ENCODE peak calls at places on chromosome 18, in eight cellular contexts. Y, Z, L, H, E, Q, A and P are unnamed samples.

GRCh38 chr18:33820517-33821368 is 242.7 kb downstream of the ASXL3 start:
- DNase-seq in Q (no peak), Y (no peak), A (no peak), E (no peak), L (peak; percentile 46), H (no peak), Z (no peak), P (no peak)

GRCh38 chr18:56402872-56403516 is 235.4 kb downstream of the TXNL1 start:
- DNase-seq in E (no peak), Q (peak; percentile 91), H (no peak), L (no peak), Z (peak; percentile 64), A (no peak), Y (no peak), P (peak; percentile 69)

GRCh38 chr18:24514439-24514838 is 54.0 kb downstream of the HRH4 start:
- DNase-seq in A (peak; percentile 54), L (peak; percentile 88), Z (no peak), Y (no peak), E (peak; percentile 84), Q (peak; percentile 60), H (no peak), P (peak; percentile 86)

GRCh38 chr18:48927286-48928080 is 23.3 kb downstream of the SMAD7 start:
- DNase-seq in E (no peak), Q (peak; percentile 20), Y (no peak), A (no peak), L (no peak), H (no peak), Z (no peak), P (no peak)

GRCh38 chr18:21129586-21130216 is 18.1 kb upstream of the ROCK1 start:
- DNase-seq in L (no peak), A (no peak), Y (no peak), H (no peak), Z (no peak), E (no peak), Q (peak; percentile 85), P (no peak)

GRCh38 chr18:57921708-57922107 is 118.6 kb upstream of the ATP8B1 start:
- DNase-seq in Q (peak; percentile 57), Z (no peak), A (no peak), H (no peak), Y (no peak), E (peak; percentile 23), L (no peak), P (peak; percentile 60)

GRCh38 chr18:68489018-68489792 is 225.7 kb downstream of the TMX3 start:
- DNase-seq in Y (no peak), A (no peak), Z (no peak), L (peak; percentile 87), Q (no peak), E (no peak), H (no peak), P (peak; percentile 20)

GRCh38 chr18:79527656-79528055 is 131.9 kb downstream of the NFATC1 start:
- DNase-seq in Z (peak; percentile 12), A (no peak), Y (no peak), E (no peak), H (no peak), L (no peak), Q (no peak), P (no peak)

GRCh38 chr18:43274526-43274925 is 2.8 kb downstream of the SYT4 start:
- DNase-seq in E (no peak), A (no peak), Z (no peak), L (no peak), H (no peak), Q (no peak), Y (no peak), P (no peak)

GRCh38 chr18:33708876-33709275 is 130.9 kb downstream of the ASXL3 start:
- DNase-seq in Z (no peak), H (no peak), Q (no peak), Y (no peak), L (no peak), A (no peak), E (no peak), P (no peak)

GRCh38 chr18:14943486-14943885 is 195.5 kb downstream of the ANKRD30B start:
- DNase-seq in Z (no peak), Y (no peak), L (no peak), E (no peak), Q (no peak), H (no peak), A (no peak), P (no peak)

GRCh38 chr18:3367491-3368091 is 82.4 kb upstream of the TGIF1 start:
- DNase-seq in E (no peak), Y (no peak), A (no peak), Q (peak; percentile 46), L (no peak), Z (no peak), H (no peak), P (peak; percentile 60)

GRCh38 chr18:49028091-49028490 is 77.3 kb upstream of the SMAD7 start:
- DNase-seq in Z (no peak), A (no peak), Q (no peak), Y (no peak), E (no peak), H (no peak), L (no peak), P (no peak)

GRCh38 chr18:59795882-59796281 is 98.7 kb upstream of the CCBE1 start:
- DNase-seq in L (no peak), Z (no peak), Y (no peak), A (no peak), H (no peak), Q (no peak), E (no peak), P (no peak)

GRCh38 chr18:56451188-56451587 is 187.2 kb downstream of the TXNL1 start:
- DNase-seq in Y (no peak), E (no peak), L (no peak), H (no peak), Q (peak; percentile 31), Z (no peak), A (no peak), P (peak; percentile 45)

GRCh38 chr18:57708288-57708687 is 86.7 kb upstream of the NARS1 start:
- DNase-seq in L (no peak), Y (no peak), E (no peak), Q (no peak), Z (no peak), H (no peak), A (no peak), P (no peak)

GRCh38 chr18:74497778-74498177 is 1.6 kb downstream of the CNDP2 start:
- DNase-seq in E (no peak), A (no peak), Q (peak; percentile 9), Y (no peak), L (no peak), Z (no peak), H (no peak), P (no peak)

GRCh38 chr18:74498712-74499629 is 2.8 kb downstream of the CNDP2 start:
- DNase-seq in L (no peak), Y (peak; percentile 71), E (no peak), Q (peak; percentile 42), H (no peak), Z (peak; percentile 81), A (peak; percentile 89), P (no peak)

GRCh38 chr18:74499633-74500032 is 3.5 kb downstream of the CNDP2 start:
- DNase-seq in A (peak; percentile 86), H (no peak), L (no peak), Y (peak; percentile 21), E (no peak), Z (peak; percentile 90), Q (peak; percentile 53), P (peak; percentile 52)

GRCh38 chr18:74497308-74497640 is 1.1 kb downstream of the CNDP2 start:
- DNase-seq in H (no peak), L (no peak), Y (no peak), E (no peak), Z (no peak), A (no peak), Q (peak; percentile 12), P (no peak)

GRCh38 chr18:74501386-74501785 is 5.2 kb downstream of the CNDP2 start:
- DNase-seq in H (no peak), Y (no peak), Q (no peak), A (peak; percentile 57), Z (no peak), L (no peak), E (no peak), P (peak; percentile 96)
- H3K4me1 ChIP-seq in H (peaks cover 9% of the 10 kb centered on the region), Y (peaks cover 37% of the 10 kb centered on the region), Q (peaks cover 24% of the 10 kb centered on the region), A (peaks cover 25% of the 10 kb centered on the region), Z (no peaks in the 10 kb centered on the region), L (peaks cover 12% of the 10 kb centered on the region), E (peaks cover 6% of the 10 kb centered on the region), P (peaks cover 8% of the 10 kb centered on the region)

DNA sequence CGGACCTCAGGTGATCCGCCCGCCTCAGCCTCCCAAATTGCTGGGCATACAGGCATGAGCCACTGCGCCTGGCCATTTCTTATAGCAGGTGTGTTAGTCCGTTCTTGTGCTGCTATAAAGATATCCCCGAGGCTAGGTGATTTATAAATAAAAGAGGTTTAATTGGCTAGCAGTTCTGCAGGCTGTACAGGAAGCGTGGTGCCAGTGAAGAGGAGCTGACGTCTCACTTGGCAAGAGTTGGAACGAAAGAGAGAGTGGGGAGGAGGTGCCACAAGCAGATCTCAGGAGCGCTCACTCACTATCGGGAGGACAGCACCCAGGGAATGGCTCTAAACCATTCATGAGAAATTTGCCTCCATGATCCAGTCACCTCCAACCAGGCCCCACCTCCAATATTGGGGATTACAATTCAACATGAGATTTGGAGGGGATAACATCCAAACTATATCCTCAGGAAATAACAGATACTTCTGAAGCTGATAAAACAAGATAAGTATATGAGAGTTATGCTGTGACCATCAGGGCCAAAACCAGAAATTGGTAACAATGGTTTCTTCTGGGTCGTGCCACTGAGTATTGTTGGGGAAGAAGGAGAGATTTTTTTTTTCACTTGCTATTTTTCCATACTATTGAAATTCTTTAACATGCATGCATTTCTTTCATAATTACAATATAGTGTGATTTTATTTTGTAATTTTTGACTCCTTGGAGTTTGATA is 7.4 kb upstream of the RMC1 start:
- DNase-seq in Z (no peak), H (no peak), A (peak; percentile 49), E (no peak), Q (no peak), Y (no peak), L (no peak), P (no peak)
- H3K4me1 ChIP-seq in Z (no peaks in the 10 kb centered on the region), H (peaks cover 18% of the 10 kb centered on the region), A (peaks cover 11% of the 10 kb centered on the region), E (peaks cover 4% of the 10 kb centered on the region), Q (no peaks in the 10 kb centered on the region), Y (peaks cover 8% of the 10 kb centered on the region), L (no peaks in the 10 kb centered on the region), P (peaks cover 19% of the 10 kb centered on the region)

DNA sequence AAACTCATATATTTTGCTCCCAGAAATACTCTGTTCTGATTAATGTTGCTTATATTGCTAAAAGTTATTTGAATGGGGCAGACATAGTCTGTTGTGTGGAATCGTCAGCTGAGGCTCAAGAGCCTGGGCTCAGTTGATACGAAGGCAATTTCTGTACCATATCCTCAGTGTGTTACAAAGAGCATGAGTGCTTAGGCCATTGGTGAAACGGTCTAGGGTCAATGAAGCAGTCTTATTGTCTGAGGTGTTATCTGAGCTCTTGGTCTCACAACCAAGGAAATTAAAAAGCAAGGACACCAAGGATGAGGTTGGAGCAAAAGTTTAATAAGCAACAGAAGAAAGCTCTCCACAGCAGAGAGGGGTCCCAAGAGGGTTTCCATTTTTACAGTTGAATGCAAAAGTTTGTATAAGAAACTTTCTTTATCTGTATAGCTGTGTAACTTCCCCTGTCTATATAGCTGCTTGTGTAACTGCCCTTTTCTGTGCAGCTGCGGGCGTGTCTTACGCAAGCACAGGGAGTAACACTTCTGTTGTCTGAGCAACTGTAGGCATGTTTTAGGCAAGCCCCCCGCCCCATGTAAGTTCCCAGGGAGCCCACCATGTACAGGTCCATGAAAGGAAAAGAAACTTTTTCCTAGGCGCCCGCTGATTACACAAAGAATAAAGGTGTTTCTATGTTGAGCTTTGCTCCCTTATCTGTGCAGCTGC is 40.6 kb upstream of the DSC1 start:
- DNase-seq in Q (no peak), Z (peak; percentile 61), A (no peak), E (no peak), Y (no peak), L (no peak), H (no peak), P (no peak)
- H3K4me1 ChIP-seq in Q (no peaks in the 10 kb centered on the region), Z (no peaks in the 10 kb centered on the region), A (no peaks in the 10 kb centered on the region), E (peaks cover 17% of the 10 kb centered on the region), Y (no peaks in the 10 kb centered on the region), L (peaks cover 26% of the 10 kb centered on the region), H (no peaks in the 10 kb centered on the region), P (peaks cover 50% of the 10 kb centered on the region)

GRCh38 chr18:13463526-13463925 is 245.0 kb downstream of the LDLRAD4 start:
- DNase-seq in Z (peak; percentile 11), H (no peak), L (no peak), A (no peak), Y (no peak), E (no peak), Q (no peak), P (no peak)
- H3K4me1 ChIP-seq in Z (no peaks in the 10 kb centered on the region), H (peaks cover 24% of the 10 kb centered on the region), L (no peaks in the 10 kb centered on the region), A (no peaks in the 10 kb centered on the region), Y (peaks cover 44% of the 10 kb centered on the region), E (no peaks in the 10 kb centered on the region), Q (no peaks in the 10 kb centered on the region), P (no peaks in the 10 kb centered on the region)